ENCODE peak calls at places on chromosomes 13 and 19, in nine cellular contexts. N is HT1080; L is stimulated activated CD8-positive, alpha-beta memory T cell treated with anti-CD3 and anti-CD28 coated beads, Interleukin-4, amount 100 ng/mL, for 48 hours; F is NCI-H187 treated with DMSO at 0.1 percent for 48 hours; A is WTC11; R is psoas muscle; V is T-cell; U is ELR; K is T-helper 2 cell. Q is an unnamed sample.

GRCh38 chr19:38669532-38669931 is 22.1 kb downstream of the ACTN4 start:
- DNase-seq in N (no peak), L (no peak), F (no peak), A (no peak), R (peak), V (peak), U (no peak), K (no peak), Q (no peak)

GRCh38 chr19:1166872-1167573 is 7.0 kb downstream of the SBNO2 start:
- DNase-seq in N (no peak), L (no peak), F (no peak), A (peak), R (peak), V (no peak), U (no peak), K (no peak), Q (no peak)

GRCh38 chr13:49938274-49938673 is 2.1 kb upstream of the SPRYD7 start:
- DNase-seq in N (no peak), L (no peak), F (no peak), A (no peak), R (no peak), V (no peak), U (no peak), K (no peak), Q (no peak)

GRCh38 chr19:35309481-35310279 is 17.7 kb downstream of the MAG start:
- DNase-seq in N (no peak), L (no peak), F (no peak), A (no peak), R (no peak), V (no peak), U (no peak), K (no peak), Q (no peak)

GRCh38 chr13:113879017-113879416 is 15.1 kb upstream of the GAS6 start:
- DNase-seq in N (no peak), L (peak), F (no peak), A (no peak), R (no peak), V (no peak), U (no peak), K (no peak), Q (no peak)

GRCh38 chr13:98983182-98983581 is 5.3 kb upstream of the DOCK9 start:
- DNase-seq in N (no peak), L (no peak), F (no peak), A (no peak), R (no peak), V (no peak), U (no peak), K (no peak), Q (no peak)

GRCh38 chr19:40650749-40651305 is 39.6 kb downstream of the NUMBL start:
- DNase-seq in N (no peak), L (no peak), F (no peak), A (no peak), R (peak), V (no peak), U (no peak), K (no peak), Q (no peak)

GRCh38 chr13:112686987-112687386 is 2.9 kb upstream of the ATP11A start:
- DNase-seq in N (no peak), L (no peak), F (no peak), A (no peak), R (no peak), V (no peak), U (no peak), K (no peak), Q (no peak)

GRCh38 chr13:39957868-39958676 is 302.6 kb downstream of the COG6 start:
- DNase-seq in N (no peak), L (no peak), F (no peak), A (no peak), R (no peak), V (no peak), U (no peak), K (no peak), Q (no peak)

GRCh38 chr13:110387451-110388140 is 80.5 kb downstream of the COL4A2 start:
- DNase-seq in N (no peak), L (no peak), F (no peak), A (peak), R (peak), V (no peak), U (peak), K (no peak), Q (peak)

GRCh38 chr13:111252449-111253124 is 67.9 kb upstream of the TEX29 start:
- DNase-seq in N (no peak), L (no peak), F (no peak), A (no peak), R (no peak), V (no peak), U (no peak), K (no peak), Q (no peak)

GRCh38 chr13:111516712-111517640 is 196.5 kb downstream of the TEX29 start:
- DNase-seq in N (no peak), L (no peak), F (no peak), A (no peak), R (no peak), V (no peak), U (no peak), K (no peak), Q (no peak)

GRCh38 chr13:80955487-80955886 is 614.6 kb upstream of the SPRY2 start:
- DNase-seq in N (peak), L (no peak), F (no peak), A (no peak), R (no peak), V (no peak), U (peak), K (no peak), Q (peak)

GRCh38 chr19:35509018-35509652 is 4.3 kb downstream of the DMKN start:
- DNase-seq in N (peak), L (peak), F (no peak), A (peak), R (no peak), V (peak), U (no peak), K (no peak), Q (peak)

GRCh38 chr19:46488551-46488950 is 7.1 kb downstream of the PNMA8B start:
- DNase-seq in N (no peak), L (no peak), F (no peak), A (no peak), R (no peak), V (no peak), U (no peak), K (no peak), Q (no peak)

Q was measured in bronchial epithelial cell.